ENCODE peak calls at places on chromosomes 6 and 20, in four cellular contexts. Z is thyroid gland, O is stomach, G is ovary. S is an unnamed sample.

GRCh38 chr6:116531675-116532570 is 13.6 kb downstream of the TRAPPC3L start:
- DNase-seq in O (peak), G (peak), Z (peak), S (peak)

GRCh38 chr20:21518292-21518991 is 4.6 kb upstream of the NKX2-2 start:
- DNase-seq in Z (no peak), G (no peak), O (no peak), S (no peak)

GRCh38 chr6:7252390-7252789 is 60.6 kb downstream of the SSR1 start:
- DNase-seq in Z (no peak), G (no peak), O (no peak), S (no peak)

GRCh38 chr6:138953451-138953850 is 34.6 kb downstream of the REPS1 start:
- DNase-seq in Z (no peak), O (no peak), G (no peak), S (no peak)

GRCh38 chr6:119536666-119537065 is 187.1 kb upstream of the MAN1A1 start:
- DNase-seq in G (no peak), O (no peak), Z (no peak), S (no peak)

GRCh38 chr6:111076024-111076680 is 11.2 kb upstream of the SLC16A10 start:
- DNase-seq in G (no peak), Z (no peak), O (no peak), S (no peak)

GRCh38 chr20:10747019-10747418 is 73.2 kb upstream of the JAG1 start:
- DNase-seq in Z (no peak), O (no peak), G (no peak), S (no peak)

GRCh38 chr6:25537349-25538018 is 114.5 kb upstream of the SCGN start:
- DNase-seq in O (no peak), Z (no peak), G (no peak), S (no peak)

GRCh38 chr20:63290677-63291472 is 2.1 kb upstream of the COL20A1 start:
- DNase-seq in G (no peak), O (peak), Z (peak), S (peak)

GRCh38 chr20:53956013-53956715 is 114.2 kb downstream of the BCAS1 start:
- DNase-seq in Z (no peak), G (no peak), O (no peak), S (no peak)

GRCh38 chr6:117265425-117266266 is at the start of gene VGLL2:
- DNase-seq in Z (peak), G (no peak), O (no peak), S (no peak)

GRCh38 chr6:167870321-167870720 is 43.6 kb downstream of the AFDN start:
- DNase-seq in Z (no peak), O (no peak), G (no peak), S (peak)

GRCh38 chr20:19774086-19774933 is 16.3 kb downstream of the RIN2 start:
- DNase-seq in O (no peak), G (no peak), Z (no peak), S (no peak)

GRCh38 chr6:109183109-109183508 is 87.8 kb downstream of the CEP57L1 start:
- DNase-seq in Z (no peak), O (no peak), G (no peak), S (no peak)

GRCh38 chr20:34871966-34872603 is 571 bp downstream of the GGT7 start:
- DNase-seq in G (no peak), O (no peak), Z (no peak), S (no peak)

GRCh38 chr20:34874094-34874654 is 1.5 kb upstream of the GGT7 start:
- DNase-seq in G (peak), O (peak), Z (peak), S (peak)

GRCh38 chr20:34871320-34871926 is 1.2 kb downstream of the GGT7 start:
- DNase-seq in O (no peak), G (no peak), Z (no peak), S (no peak)

GRCh38 chr20:34873583-34874093 is 982 bp upstream of the GGT7 start:
- DNase-seq in G (no peak), O (no peak), Z (no peak), S (no peak)

GRCh38 chr20:34872604-34873224 is at the start of gene GGT7:
- DNase-seq in Z (peak), G (peak), O (peak), S (peak)
- TF ChIP-seq POLR2A in Z (no peak), G (no peak), O (no peak), S (peak)

DNA sequence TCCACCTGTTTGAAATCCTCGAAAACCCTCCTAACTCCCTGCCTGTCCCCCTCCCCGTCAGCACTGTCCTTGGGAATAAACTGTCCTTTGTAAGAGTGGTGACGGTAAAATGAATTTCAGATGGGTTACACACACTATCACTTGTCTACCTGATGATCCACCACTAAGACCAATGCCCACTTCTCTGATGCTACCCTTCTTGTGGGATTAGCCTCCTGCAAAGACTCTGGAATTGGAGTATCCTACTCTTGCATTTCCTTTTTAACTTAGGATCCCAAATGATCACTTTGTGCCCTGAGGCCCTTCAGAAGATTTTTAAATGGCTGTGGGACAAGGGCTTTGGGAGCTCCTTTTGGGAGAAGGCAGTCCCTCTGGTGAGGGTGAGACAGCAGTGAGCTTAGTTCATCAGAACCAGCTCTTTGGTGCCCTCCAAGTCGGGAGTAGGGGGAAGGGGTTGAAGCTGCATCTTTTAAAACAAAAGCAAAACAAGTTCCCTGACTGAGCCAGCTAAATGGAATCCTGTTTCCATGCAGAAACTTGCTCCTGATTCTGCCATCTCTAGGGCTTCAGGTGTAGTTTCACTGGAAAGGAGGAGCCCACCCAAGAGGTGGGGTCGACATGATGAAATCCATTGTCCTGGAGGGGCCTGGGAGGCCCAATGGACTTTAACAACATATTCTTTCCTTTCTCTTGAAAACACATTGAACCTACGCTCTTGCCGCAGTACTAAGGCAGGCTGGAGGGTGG is 86.5 kb downstream of the ASXL1 start:
- DNase-seq in G (no peak), Z (no peak), O (peak), S (peak)
- TF ChIP-seq POLR2A in G (no peak), Z (no peak), O (no peak), S (no peak)

GRCh38 chr6:36028887-36029324 is 1.3 kb downstream of the MAPK14 start:
- DNase-seq in Z (peak), O (peak), G (peak), S (peak)
- TF ChIP-seq POLR2A in Z (no peak), O (no peak), G (no peak), S (peak)

DNA sequence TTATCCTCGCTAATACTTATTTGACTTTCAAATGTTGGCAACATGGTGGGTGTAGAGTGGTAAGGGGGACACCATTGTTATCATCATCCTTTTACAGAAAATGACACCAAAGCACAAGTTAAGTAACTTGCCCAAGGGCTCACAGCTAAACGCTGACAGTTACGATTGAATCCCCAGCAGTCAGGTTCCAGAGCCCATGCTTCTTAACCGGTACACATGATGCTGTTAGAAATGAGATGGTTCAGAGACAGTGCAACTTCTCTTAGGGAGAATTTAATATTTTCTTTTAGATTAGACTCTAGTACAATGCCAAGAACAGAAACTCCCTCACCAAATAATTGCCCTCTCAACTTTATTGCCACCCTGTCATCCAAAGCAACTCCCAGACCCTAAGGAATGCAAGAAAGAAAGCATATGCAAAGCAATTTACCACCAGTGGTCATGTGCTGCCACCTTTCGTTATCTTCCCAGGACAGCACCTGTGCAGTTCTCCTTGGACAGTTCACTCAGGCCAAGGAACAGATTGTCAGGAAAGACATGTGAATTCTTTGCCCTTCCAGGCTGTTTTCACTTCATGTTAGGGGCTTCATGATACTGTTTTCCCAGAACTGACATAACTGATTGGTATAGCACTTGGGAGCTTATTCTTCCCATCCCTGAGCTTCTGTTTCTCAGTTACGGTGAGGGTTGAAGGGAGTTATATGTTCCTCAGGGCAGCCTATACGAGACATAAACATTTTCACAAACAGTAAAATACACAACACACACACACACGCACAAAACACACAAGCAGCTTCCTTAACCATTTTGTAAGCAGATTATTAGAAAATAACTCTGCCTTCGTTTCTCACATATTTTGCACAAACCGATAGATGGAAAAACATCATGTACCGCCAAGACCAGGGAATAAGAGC is 5.1 kb downstream of the HLA-DMA start:
- DNase-seq in Z (peak), O (no peak), G (no peak), S (peak)
- TF ChIP-seq POLR2A in Z (no peak), O (no peak), G (no peak), S (no peak)

GRCh38 chr6:15513801-15514711 is 148.8 kb downstream of the DTNBP1 start:
- DNase-seq in Z (no peak), G (no peak), O (no peak), S (no peak)
- TF ChIP-seq POLR2A in Z (no peak), G (no peak), O (no peak), S (no peak)

GRCh38 chr20:25294459-25295385 is 46.8 kb downstream of the PYGB start:
- DNase-seq in O (peak), G (peak), Z (peak), S (peak)
- TF ChIP-seq POLR2A in O (no peak), G (no peak), Z (no peak), S (no peak)

DNA sequence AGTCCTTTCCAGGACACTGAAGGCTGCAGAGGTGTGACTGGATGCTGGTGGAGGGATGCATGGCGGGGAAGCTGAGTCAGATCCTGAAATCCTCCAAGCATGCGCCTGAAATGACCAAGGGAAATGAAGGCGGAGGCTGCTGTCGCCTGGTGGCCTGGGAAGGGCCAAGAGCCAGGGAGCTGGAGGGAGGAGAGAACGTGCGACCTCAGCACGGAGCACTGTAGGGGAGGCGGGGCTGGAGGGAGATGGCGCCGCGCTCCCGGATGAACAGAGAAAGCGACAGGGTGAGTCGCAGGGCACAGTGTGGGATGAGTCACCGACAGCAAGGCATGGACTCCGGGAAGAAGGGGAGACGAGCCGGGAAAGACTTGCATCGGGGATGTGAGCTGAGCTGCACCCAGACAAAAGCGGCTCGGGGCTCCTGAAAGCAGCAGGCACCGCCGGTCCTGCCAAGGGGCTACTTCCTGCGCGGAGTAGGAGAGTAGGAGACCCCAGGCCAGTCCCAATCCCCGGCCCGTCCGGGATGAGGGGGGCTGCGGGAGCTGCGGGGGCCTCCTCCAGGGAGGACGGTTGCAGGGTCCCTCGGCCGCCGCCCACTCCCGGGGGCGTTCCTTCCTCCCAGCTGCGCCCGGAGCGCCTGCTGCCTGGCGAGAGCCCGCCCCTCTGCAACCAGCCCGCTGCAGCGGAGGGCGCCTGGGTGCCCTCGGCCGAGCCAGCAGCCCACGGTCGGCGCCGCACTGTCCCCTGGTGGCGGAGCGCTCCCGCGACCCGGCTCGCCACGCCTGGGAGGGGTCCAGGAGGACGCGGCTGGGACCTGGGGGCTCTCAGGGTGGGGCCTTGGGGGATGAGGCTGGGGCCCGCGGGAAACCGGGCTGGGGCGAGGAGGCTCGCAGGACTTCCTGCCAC is 11.0 kb upstream of the NQO2 start:
- DNase-seq in O (peak), G (peak), Z (peak), S (peak)
- TF ChIP-seq POLR2A in O (no peak), G (peak), Z (no peak), S (peak)

GRCh38 chr20:17943343-17943742 is 25.3 kb downstream of the SNX5 start:
- DNase-seq in Z (no peak), O (no peak), G (no peak), S (no peak)
- TF ChIP-seq POLR2A in Z (no peak), O (no peak), G (no peak), S (no peak)

DNA sequence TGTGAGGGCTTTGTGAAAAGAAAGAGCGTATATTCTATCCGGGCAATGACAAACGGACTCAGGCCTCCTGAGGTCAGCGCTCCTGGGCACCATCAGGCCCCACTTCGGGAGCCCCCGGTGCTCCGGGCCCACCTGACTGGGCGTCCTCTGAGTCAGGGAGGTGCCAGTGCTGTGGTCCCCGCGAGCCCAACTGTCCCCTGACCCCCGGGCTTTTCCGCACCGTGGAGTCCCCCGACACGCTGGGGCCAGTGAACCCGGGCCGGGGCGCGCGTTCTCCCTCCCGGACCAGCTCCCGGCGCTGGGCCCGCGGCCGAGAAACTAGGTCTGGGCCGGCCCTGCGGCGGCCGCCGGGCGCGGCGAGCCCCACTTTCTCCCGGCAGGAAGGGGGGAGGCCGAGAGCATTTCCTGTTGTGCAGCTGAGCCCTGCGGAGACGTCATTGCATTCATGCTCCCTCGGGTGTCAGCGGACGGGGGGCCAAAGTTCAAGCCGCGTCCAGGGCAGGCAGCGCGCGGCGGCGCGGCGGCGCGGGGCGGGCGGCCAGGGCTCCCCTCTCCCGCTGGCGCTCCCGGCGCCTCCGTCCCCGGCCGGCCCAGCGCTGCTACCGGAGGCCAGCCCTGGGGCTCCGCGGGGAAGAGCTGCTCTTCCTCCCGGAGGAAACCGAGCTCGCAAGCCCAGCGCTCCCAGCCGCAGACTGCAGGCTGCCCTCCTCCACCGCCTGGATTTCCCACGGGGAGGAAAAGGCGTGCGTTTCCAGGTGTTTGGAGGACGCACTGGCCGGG is 18.3 kb downstream of the HIVEP2 start:
- DNase-seq in Z (peak), G (peak), O (peak), S (peak)
- TF ChIP-seq POLR2A in Z (no peak), G (peak), O (no peak), S (peak)

DNA sequence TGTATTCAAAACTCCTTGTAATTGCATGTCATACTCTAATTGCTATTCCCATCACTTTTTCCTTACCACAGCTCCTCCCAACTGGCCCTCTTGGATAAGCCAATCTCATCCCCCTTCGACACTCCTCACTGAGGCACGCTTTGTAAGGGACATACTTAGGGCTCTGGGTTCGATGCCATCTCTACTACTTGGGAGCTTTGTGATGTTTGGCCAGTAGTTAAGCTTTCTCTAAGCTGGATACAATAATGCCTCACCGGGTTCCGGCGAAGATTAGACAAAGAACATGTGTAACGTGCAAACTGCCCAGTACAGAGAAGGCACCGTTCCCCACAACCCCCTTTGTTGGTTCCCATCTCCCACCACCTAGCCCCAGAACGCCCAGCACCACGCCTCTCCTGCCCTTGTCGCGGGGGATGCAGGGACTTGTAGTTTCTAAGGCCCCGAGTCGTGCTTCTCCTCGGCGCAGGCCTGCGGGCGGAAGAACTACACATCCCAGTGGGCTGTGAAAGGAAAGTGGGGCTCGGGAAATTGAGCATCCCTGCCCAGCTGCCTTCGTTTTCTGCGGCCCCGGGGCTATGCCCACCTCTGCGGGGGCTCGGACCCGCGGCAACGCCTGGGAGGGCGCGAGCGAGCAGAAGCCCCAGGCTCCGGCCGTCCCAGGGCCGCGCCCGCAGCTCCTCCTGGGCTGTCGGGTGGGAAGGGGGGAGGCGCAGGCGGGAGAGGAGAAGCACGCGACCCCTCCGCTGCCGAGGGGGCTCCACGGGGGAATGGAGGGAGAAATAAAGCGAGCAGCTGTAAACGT is 1.1 kb upstream of the ZDHHC14 start:
- DNase-seq in G (peak), O (peak), Z (peak), S (peak)
- TF ChIP-seq POLR2A in G (no peak), O (no peak), Z (no peak), S (no peak)

S was measured in Peyer's patch.